ENCODE peak calls at places on chromosomes 11 and 22, in six cellular contexts. Z is fibroblast of pulmonary artery, K is tibial nerve, P is AML-193, N is LoVo, F is ELR. X is an unnamed sample.

GRCh38 chr11:123231263-123231662 is 36.2 kb upstream of the CLMP start:
- DNase-seq in Z (peak), P (no peak), N (no peak), K (no peak), F (peak), X (no peak)

GRCh38 chr11:134644489-134645456 is 232.7 kb upstream of the B3GAT1 start:
- DNase-seq in Z (no peak), K (no peak), N (no peak), F (no peak), P (no peak), X (no peak)

GRCh38 chr11:34978236-34979191 is 62.1 kb downstream of the PDHX start:
- DNase-seq in F (peak), K (no peak), N (no peak), Z (no peak), P (no peak), X (no peak)

GRCh38 chr22:42648368-42649260 is 578 bp downstream of the CYB5R3 start:
- DNase-seq in P (peak), F (peak), K (no peak), Z (peak), N (peak), X (peak)

GRCh38 chr11:113994077-113994954 is 19.4 kb downstream of the HTR3A start:
- DNase-seq in K (peak), P (no peak), F (peak), Z (peak), N (peak), X (no peak)

GRCh38 chr11:114225662-114226061 is 70.5 kb upstream of the NNMT start:
- DNase-seq in K (no peak), F (no peak), Z (no peak), P (no peak), N (no peak), X (no peak)

GRCh38 chr11:6563121-6563619 is 40.2 kb downstream of the RRP8 start:
- DNase-seq in F (no peak), Z (no peak), N (no peak), K (no peak), P (no peak), X (no peak)

GRCh38 chr11:2202071-2202899 is 30.7 kb upstream of the TH start:
- DNase-seq in Z (no peak), F (no peak), P (no peak), N (peak), K (no peak), X (no peak)

GRCh38 chr11:85475637-85476517 is 151.3 kb downstream of the DLG2 start:
- DNase-seq in F (no peak), P (no peak), K (no peak), N (no peak), Z (no peak), X (no peak)

GRCh38 chr11:119996556-119996955 is 141.4 kb downstream of the TRIM29 start:
- DNase-seq in Z (no peak), P (no peak), N (no peak), F (no peak), K (no peak), X (no peak)

GRCh38 chr11:19441752-19442553 is 201.2 kb upstream of the E2F8 start:
- DNase-seq in N (peak), K (peak), Z (peak), F (peak), P (no peak), X (no peak)

GRCh38 chr11:66316849-66317251 is at the start of gene CD248:
- DNase-seq in Z (peak), P (no peak), N (no peak), K (peak), F (peak), X (peak)

X was measured in psoas muscle.